ENCODE peak calls at places on chromosomes 16 and 17, in ten cellular contexts. L is heart left ventricle, D is ovary, N is sigmoid colon, E is mucosa of descending colon, T is cardiac muscle cell, V is thoracic aorta, I is heart right ventricle, G is left lung, F is uterus. M is an unnamed sample.

GRCh38 chr16:67192781-67193260 is 866 bp downstream of the E2F4 start:
- DNase-seq in L (no peak), D (no peak), N (no peak), E (no peak), T (no peak), V (no peak), I (no peak), G (no peak), F (no peak), M (no peak)

GRCh38 chr17:38789185-38789584 is 10.2 kb downstream of the PIP4K2B start:
- DNase-seq in L (no peak), D (no peak), N (no peak), E (no peak), T (no peak), V (no peak), I (no peak), G (no peak), F (no peak), M (no peak)

GRCh38 chr16:14199624-14200023 is 128.5 kb downstream of the MRTFB start:
- DNase-seq in L (no peak), D (no peak), N (no peak), E (no peak), T (no peak), V (no peak), I (no peak), G (no peak), F (no peak), M (no peak)

GRCh38 chr17:81534157-81535006 is 6.2 kb downstream of the FSCN2 start:
- DNase-seq in L (no peak), D (no peak), N (no peak), E (no peak), T (no peak), V (no peak), I (no peak), G (peak; percentile 51), F (no peak), M (no peak)

GRCh38 chr17:67481808-67482207 is 104.7 kb downstream of the PITPNC1 start:
- DNase-seq in L (no peak), D (no peak), N (no peak), E (no peak), T (peak; percentile 59), V (no peak), I (no peak), G (no peak), F (no peak), M (no peak)

GRCh38 chr16:88754912-88755744 is 29.9 kb downstream of the PIEZO1 start:
- DNase-seq in L (no peak), D (no peak), N (no peak), E (no peak), T (peak; percentile 25), V (no peak), I (no peak), G (no peak), F (no peak), M (no peak)

GRCh38 chr16:84281077-84281476 is 13.6 kb upstream of the WFDC1 start:
- DNase-seq in L (no peak), D (no peak), N (no peak), E (no peak), T (peak; percentile 30), V (no peak), I (no peak), G (no peak), F (no peak), M (no peak)

GRCh38 chr16:4591706-4592470 is 22.8 kb downstream of the UBALD1 start:
- DNase-seq in L (no peak), D (no peak), N (no peak), E (no peak), T (no peak), V (no peak), I (no peak), G (no peak), F (no peak), M (no peak)

GRCh38 chr16:24257965-24258364 is 1.8 kb downstream of the CACNG3 start:
- DNase-seq in L (no peak), D (no peak), N (no peak), E (no peak), T (peak; percentile 1), V (no peak), I (no peak), G (no peak), F (no peak), M (no peak)

GRCh38 chr17:79654960-79655382 is 44.1 kb upstream of the RBFOX3 start:
- DNase-seq in L (no peak), D (no peak), N (peak; percentile 57), E (no peak), T (no peak), V (no peak), I (no peak), G (no peak), F (no peak), M (no peak)

GRCh38 chr17:39527220-39527813 is 66.0 kb downstream of the CDK12 start:
- DNase-seq in L (no peak), D (no peak), N (no peak), E (no peak), T (peak; percentile 49), V (no peak), I (no peak), G (no peak), F (no peak), M (no peak)

GRCh38 chr17:75024686-75025397 is 12.4 kb downstream of the MRPL58 start:
- DNase-seq in L (no peak), D (no peak), N (no peak), E (no peak), T (no peak), V (no peak), I (no peak), G (no peak), F (no peak), M (no peak)

DNA sequence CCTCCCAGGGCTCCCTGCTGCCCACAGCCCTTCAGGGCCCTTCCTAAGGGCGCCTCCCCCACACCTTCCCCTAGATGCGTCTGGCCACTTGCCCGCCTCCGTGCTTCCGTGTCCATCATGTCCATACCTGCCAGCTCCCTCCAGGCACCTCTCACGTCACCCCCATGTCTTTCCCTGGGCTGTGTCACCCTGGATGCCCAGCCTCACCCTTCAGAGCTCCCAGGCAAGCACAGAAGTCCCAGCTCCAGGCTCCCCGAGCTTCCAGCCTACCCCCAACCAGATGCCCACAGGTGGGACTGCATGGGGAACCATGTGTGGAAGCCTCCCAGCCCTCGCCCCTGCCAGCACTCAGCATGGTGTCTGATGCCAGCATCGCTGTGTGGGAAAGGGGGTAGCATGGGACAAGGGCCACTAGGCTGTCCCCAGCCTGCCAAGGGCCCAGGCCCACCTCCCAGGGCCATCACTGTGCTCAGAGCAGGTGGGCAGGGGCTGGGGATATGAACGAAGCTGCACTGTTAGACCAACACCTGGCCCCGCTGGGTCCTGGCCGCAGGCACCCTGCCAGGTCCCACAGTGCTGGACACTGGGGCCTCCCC is 1.9 kb upstream of the AXIN1 start:
- DNase-seq in L (no peak), D (peak; percentile 64), N (peak; percentile 68), E (no peak), T (no peak), V (no peak), I (peak; percentile 20), G (peak; percentile 77), F (no peak), M (no peak)
- H3K4me1 ChIP-seq in L (peaks cover 16% of the 10 kb centered on the region), D (no peaks in the 10 kb centered on the region), N (no peaks in the 10 kb centered on the region), E (peaks cover 12% of the 10 kb centered on the region), T (no peaks in the 10 kb centered on the region), V (peaks cover 16% of the 10 kb centered on the region), I (peaks cover 19% of the 10 kb centered on the region), G (no peaks in the 10 kb centered on the region), F (peaks cover 6% of the 10 kb centered on the region), M (peaks cover 14% of the 10 kb centered on the region)

GRCh38 chr17:49819118-49819517 is 28.8 kb downstream of the TAC4 start:
- DNase-seq in L (no peak), D (no peak), N (no peak), E (no peak), T (no peak), V (no peak), I (no peak), G (no peak), F (no peak), M (no peak)
- H3K4me3 ChIP-seq in L (no peak overlapping the region), D (no peak overlapping the region), N (no peak overlapping the region), E (no peak overlapping the region), T (no peak overlapping the region), V (no peak overlapping the region), I (no peak overlapping the region), G (no peak overlapping the region), F (no peak overlapping the region), M (no peak overlapping the region)

DNA sequence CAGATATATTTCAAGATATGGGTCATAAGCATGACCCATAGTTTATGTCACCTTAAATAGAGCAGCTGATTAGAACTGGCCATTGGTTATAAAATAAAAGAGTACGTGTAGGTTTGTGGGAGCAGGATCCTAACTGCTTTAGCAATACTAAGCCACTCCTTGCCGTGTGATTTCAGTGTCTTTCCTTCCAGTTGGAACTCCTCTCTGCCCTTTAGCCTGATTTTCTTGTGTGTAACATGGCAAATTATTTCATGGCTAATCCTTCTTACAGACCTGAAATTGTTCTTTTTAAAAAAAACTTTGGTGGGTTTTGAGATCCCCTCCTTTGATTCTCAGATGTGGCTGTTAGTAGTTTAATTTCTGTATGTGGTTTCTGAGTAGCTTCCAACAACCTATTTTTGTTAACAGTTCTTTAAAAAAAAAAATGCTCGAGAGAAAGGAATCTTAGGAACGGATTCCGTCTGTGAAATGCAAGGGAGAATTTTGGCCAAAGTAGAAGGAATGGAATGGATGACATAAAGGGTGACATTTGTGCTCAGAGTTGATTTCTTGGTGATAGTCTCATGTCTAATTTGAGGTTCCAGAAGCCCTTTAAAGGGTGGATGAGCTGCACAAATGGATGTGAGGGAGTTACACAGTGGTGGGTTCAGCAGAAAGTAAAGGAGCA is 40.0 kb downstream of the DHRS7B start:
- DNase-seq in L (no peak), D (no peak), N (no peak), E (no peak), T (peak; percentile 69), V (no peak), I (no peak), G (no peak), F (no peak), M (no peak)
- H3K4me1 ChIP-seq in L (peaks cover 53% of the 10 kb centered on the region), D (peaks cover 7% of the 10 kb centered on the region), N (no peaks in the 10 kb centered on the region), E (peaks cover 8% of the 10 kb centered on the region), T (peaks cover 42% of the 10 kb centered on the region), V (peaks cover 77% of the 10 kb centered on the region), I (peaks cover 77% of the 10 kb centered on the region), G (peaks cover 10% of the 10 kb centered on the region), F (peaks cover 5% of the 10 kb centered on the region), M (no peaks in the 10 kb centered on the region)

GRCh38 chr17:43129671-43130010 is 4.5 kb upstream of the BRCA1 start:
- DNase-seq in L (no peak), D (no peak), N (no peak), E (no peak), T (no peak), V (no peak), I (no peak), G (no peak), F (no peak), M (no peak)
- H3K4me3 ChIP-seq in L (peak overlapping the region; percentile 9), D (no peak overlapping the region), N (no peak overlapping the region), E (no peak overlapping the region), T (no peak overlapping the region), V (peak overlapping the region; percentile 57), I (peak overlapping the region; percentile 32), G (no peak overlapping the region), F (no peak overlapping the region), M (no peak overlapping the region)

M was measured in tibial artery.